ENCODE peak calls at places on chromosome 17, in seven cellular contexts. J, P, U, E, D, K and C are unnamed samples.

GRCh38 chr17:68328676-68329075 is 37.4 kb downstream of the ARSG start:
- DNase-seq in J (no peak), P (no peak), U (no peak), E (no peak), D (no peak), K (no peak), C (no peak)

GRCh38 chr17:40547079-40547784 is 18.0 kb downstream of the CCR7 start:
- DNase-seq in J (no peak), P (peak), U (no peak), E (no peak), D (peak), K (no peak), C (no peak)

GRCh38 chr17:69961488-69962145 is 113.4 kb upstream of the KCNJ16 start:
- DNase-seq in J (no peak), P (no peak), U (peak), E (no peak), D (no peak), K (no peak), C (no peak)

GRCh38 chr17:31789707-31790505 is 69.1 kb downstream of the COPRS start:
- DNase-seq in J (no peak), P (no peak), U (no peak), E (no peak), D (no peak), K (no peak), C (no peak)

GRCh38 chr17:17362531-17362930 is 59.4 kb downstream of the NT5M start:
- DNase-seq in J (no peak), P (no peak), U (no peak), E (no peak), D (no peak), K (no peak), C (no peak)

GRCh38 chr17:1438593-1439083 is 17.4 kb downstream of the CRK start:
- DNase-seq in J (peak), P (no peak), U (no peak), E (no peak), D (no peak), K (no peak), C (peak)

GRCh38 chr17:2853111-2853721 is 57.0 kb downstream of the RAP1GAP2 start:
- DNase-seq in J (peak), P (no peak), U (no peak), E (peak), D (peak), K (peak), C (peak)

GRCh38 chr17:21302711-21303425 is 18.4 kb downstream of the MAP2K3 start:
- DNase-seq in J (no peak), P (no peak), U (no peak), E (no peak), D (no peak), K (peak), C (no peak)

GRCh38 chr17:9707917-9708316 is 62.6 kb downstream of the USP43 start:
- DNase-seq in J (no peak), P (no peak), U (no peak), E (no peak), D (no peak), K (no peak), C (no peak)